ENCODE peak calls at places on chromosome 5, in six cellular contexts. W, I, G, O, V and T are unnamed samples.

GRCh38 chr5:68505917-68506860 is 290.6 kb downstream of the PIK3R1 start:
- DNase-seq in W (no peak), I (peak), G (no peak), O (peak), V (no peak), T (peak)

GRCh38 chr5:158880514-158881001 is 219.2 kb downstream of the EBF1 start:
- DNase-seq in W (no peak), I (no peak), G (no peak), O (no peak), V (no peak), T (no peak)

GRCh38 chr5:55241756-55242155 is 8.3 kb upstream of the CCNO start:
- DNase-seq in W (no peak), I (no peak), G (no peak), O (no peak), V (no peak), T (no peak)

GRCh38 chr5:171388816-171389168 is 1.1 kb downstream of the NPM1 start:
- DNase-seq in W (no peak), I (no peak), G (no peak), O (no peak), V (no peak), T (no peak)

GRCh38 chr5:1272201-1272600 is 22.7 kb downstream of the TERT start:
- DNase-seq in W (no peak), I (no peak), G (no peak), O (no peak), V (no peak), T (no peak)

GRCh38 chr5:10719965-10720364 is 41.1 kb downstream of the DAP start:
- DNase-seq in W (no peak), I (no peak), G (no peak), O (no peak), V (no peak), T (peak)

GRCh38 chr5:91296691-91297143 is 86.4 kb downstream of the ARRDC3 start:
- DNase-seq in W (no peak), I (peak), G (no peak), O (no peak), V (no peak), T (no peak)

GRCh38 chr5:180423133-180423532 is 70.0 kb upstream of the GFPT2 start:
- DNase-seq in W (no peak), I (peak), G (no peak), O (no peak), V (no peak), T (no peak)

GRCh38 chr5:173410459-173411233 is 82.4 kb upstream of the STC2 start:
- DNase-seq in W (no peak), I (no peak), G (no peak), O (no peak), V (no peak), T (no peak)

GRCh38 chr5:35313296-35313695 is 83.0 kb upstream of the PRLR start:
- DNase-seq in W (no peak), I (peak), G (no peak), O (no peak), V (no peak), T (no peak)

GRCh38 chr5:124365491-124365890 is 380.9 kb downstream of the ZNF608 start:
- DNase-seq in W (no peak), I (no peak), G (no peak), O (no peak), V (no peak), T (no peak)